ENCODE peak calls at places on chromosomes 2 and 18, in six cellular contexts. V is H7, D is left cardiac atrium, Z is AG04449, A is M059J, C is EL. E is an unnamed sample.

GRCh38 chr2:151315381-151315903 is 26.0 kb upstream of the NMI start:
- DNase-seq in V (no peak), D (peak; percentile 31), Z (no peak), A (no peak), C (no peak), E (no peak)

GRCh38 chr2:42961948-42962347 is 169.6 kb upstream of the HAAO start:
- DNase-seq in V (no peak), D (no peak), Z (no peak), A (no peak), C (no peak), E (no peak)

GRCh38 chr2:188326669-188327301 is 35.1 kb downstream of the GULP1 start:
- DNase-seq in V (no peak), D (no peak), Z (no peak), A (no peak), C (no peak), E (no peak)

GRCh38 chr18:77207540-77207939 is 42.1 kb upstream of the GALR1 start:
- DNase-seq in V (peak; percentile 75), D (peak; percentile 62), Z (peak; percentile 24), A (peak; percentile 82), C (peak; percentile 82), E (no peak)

GRCh38 chr2:226440119-226440917 is 359.3 kb downstream of the IRS1 start:
- DNase-seq in V (no peak), D (no peak), Z (no peak), A (peak; percentile 65), C (peak; percentile 39), E (no peak)

GRCh38 chr2:60053791-60054190 is 499.7 kb downstream of the BCL11A start:
- DNase-seq in V (no peak), D (no peak), Z (no peak), A (no peak), C (no peak), E (no peak)

GRCh38 chr2:105737980-105738657 is 6.6 kb upstream of the NCK2 start:
- DNase-seq in V (no peak), D (no peak), Z (no peak), A (peak; percentile 41), C (no peak), E (no peak)

GRCh38 chr2:86280191-86280667 is 57.2 kb downstream of the REEP1 start:
- DNase-seq in V (no peak), D (no peak), Z (no peak), A (no peak), C (no peak), E (no peak)

GRCh38 chr2:200782243-200782642 is 29.5 kb upstream of the BZW1 start:
- DNase-seq in V (no peak), D (no peak), Z (no peak), A (no peak), C (peak; percentile 63), E (no peak)

GRCh38 chr2:57217013-57217412 is 829.6 kb upstream of the VRK2 start:
- DNase-seq in V (no peak), D (no peak), Z (no peak), A (no peak), C (no peak), E (no peak)

GRCh38 chr18:53458944-53459580 is 765.4 kb downstream of the MBD2 start:
- DNase-seq in V (peak; percentile 37), D (peak; percentile 23), Z (peak; percentile 28), A (no peak), C (no peak), E (no peak)

GRCh38 chr18:47911877-47912276 is 18.6 kb downstream of the SMAD2 start:
- DNase-seq in V (no peak), D (no peak), Z (no peak), A (no peak), C (no peak), E (no peak)

GRCh38 chr2:236656721-236657120 is 87.1 kb downstream of the ACKR3 start:
- DNase-seq in V (no peak), D (no peak), Z (no peak), A (no peak), C (no peak), E (no peak)

GRCh38 chr2:111670776-111671175 is 213.2 kb downstream of the ANAPC1 start:
- DNase-seq in V (no peak), D (no peak), Z (no peak), A (no peak), C (no peak), E (no peak)

GRCh38 chr2:8412586-8412985 is 269.3 kb upstream of the ID2 start:
- DNase-seq in V (no peak), D (peak; percentile 68), Z (no peak), A (no peak), C (no peak), E (no peak)

GRCh38 chr2:133026536-133027177 is 356.7 kb upstream of the LYPD1 start:
- DNase-seq in V (peak; percentile 30), D (no peak), Z (no peak), A (peak; percentile 13), C (no peak), E (no peak)

GRCh38 chr18:43013489-43013888 is 102.0 kb downstream of the RIT2 start:
- DNase-seq in V (no peak), D (no peak), Z (no peak), A (no peak), C (no peak), E (no peak)

GRCh38 chr2:163657257-163657656 is 78.6 kb downstream of the FIGN start:
- DNase-seq in V (no peak), D (no peak), Z (peak; percentile 62), A (no peak), C (peak; percentile 40), E (no peak)

GRCh38 chr2:115654362-115654761 is 1211.9 kb downstream of the DPP10 start:
- DNase-seq in V (no peak), D (no peak), Z (no peak), A (no peak), C (no peak), E (no peak)

GRCh38 chr18:37393945-37394609 is 171.5 kb downstream of the CELF4 start:
- DNase-seq in V (peak; percentile 99), D (peak; percentile 87), Z (peak; percentile 10), A (peak; percentile 96), C (peak; percentile 96), E (no peak)

GRCh38 chr18:43525149-43525548 is 247.9 kb upstream of the SYT4 start:
- DNase-seq in V (no peak), D (no peak), Z (no peak), A (peak; percentile 17), C (no peak), E (no peak)

GRCh38 chr2:86787701-86788100 is 3.0 kb downstream of the CD8A start:
- DNase-seq in V (no peak), D (peak; percentile 59), Z (no peak), A (peak; percentile 23), C (no peak), E (no peak)

GRCh38 chr2:99448556-99448955 is 41.3 kb downstream of the REV1 start:
- DNase-seq in V (no peak), D (no peak), Z (no peak), A (peak; percentile 69), C (peak; percentile 56), E (no peak)

GRCh38 chr18:31206787-31207381 is 44.2 kb upstream of the DSC1 start:
- DNase-seq in V (peak; percentile 24), D (peak; percentile 53), Z (no peak), A (peak; percentile 47), C (no peak), E (peak; percentile 73)

GRCh38 chr18:33495278-33495677 is 54.8 kb upstream of the CCDC178 start:
- DNase-seq in V (peak; percentile 26), D (no peak), Z (no peak), A (no peak), C (no peak), E (no peak)

GRCh38 chr2:227653419-227653818 is 13.2 kb upstream of the SCYGR5 start:
- DNase-seq in V (no peak), D (no peak), Z (peak; percentile 9), A (no peak), C (peak; percentile 51), E (no peak)

GRCh38 chr2:158664987-158665386 is 130.1 kb upstream of the DAPL1 start:
- DNase-seq in V (no peak), D (no peak), Z (no peak), A (peak; percentile 38), C (peak; percentile 42), E (no peak)

GRCh38 chr2:211259831-211260476 is 703.6 kb downstream of the CPS1 start:
- DNase-seq in V (no peak), D (no peak), Z (no peak), A (no peak), C (no peak), E (no peak)